ENCODE peak calls at places on chromosome 17, in eight cellular contexts. One of them, this sample, is unnamed.

GRCh38 chr17:57142925-57143324 is 57.9 kb downstream of the AKAP1 start:
- DNase-seq in posterior cingulate gyrus: no peak
- DNase-seq in SJCRH30: peak; percentile 57
- DNase-seq in CD4-positive, alpha-beta memory T cell: no peak
- DNase-seq in mucosa of descending colon: no peak
- DNase-seq in WTC11: no peak
- DNase-seq in B cell: no peak
- DNase-seq in heart right ventricle: no peak
- DNase-seq in this sample: no peak

GRCh38 chr17:29778936-29779811 is 150.9 kb downstream of the SSH2 start:
- DNase-seq in posterior cingulate gyrus: peak; percentile 72
- DNase-seq in SJCRH30: peak; percentile 67
- DNase-seq in CD4-positive, alpha-beta memory T cell: peak; percentile 76
- DNase-seq in mucosa of descending colon: no peak
- DNase-seq in WTC11: peak; percentile 63
- DNase-seq in B cell: peak; percentile 74
- DNase-seq in heart right ventricle: peak; percentile 71
- DNase-seq in this sample: peak; percentile 72

GRCh38 chr17:46944931-46945330 is 22.0 kb downstream of the GOSR2 start:
- DNase-seq in posterior cingulate gyrus: no peak
- DNase-seq in SJCRH30: peak; percentile 50
- DNase-seq in CD4-positive, alpha-beta memory T cell: no peak
- DNase-seq in mucosa of descending colon: no peak
- DNase-seq in WTC11: no peak
- DNase-seq in B cell: no peak
- DNase-seq in heart right ventricle: no peak
- DNase-seq in this sample: no peak

GRCh38 chr17:13650096-13650675 is 48.5 kb upstream of the HS3ST3A1 start:
- DNase-seq in posterior cingulate gyrus: no peak
- DNase-seq in SJCRH30: peak; percentile 62
- DNase-seq in CD4-positive, alpha-beta memory T cell: no peak
- DNase-seq in mucosa of descending colon: no peak
- DNase-seq in WTC11: no peak
- DNase-seq in B cell: no peak
- DNase-seq in heart right ventricle: no peak
- DNase-seq in this sample: no peak

GRCh38 chr17:68011199-68011665 is 15.0 kb upstream of the C17orf58 start:
- DNase-seq in posterior cingulate gyrus: no peak
- DNase-seq in SJCRH30: no peak
- DNase-seq in CD4-positive, alpha-beta memory T cell: peak; percentile 45
- DNase-seq in mucosa of descending colon: peak; percentile 60
- DNase-seq in WTC11: peak; percentile 82
- DNase-seq in B cell: peak; percentile 58
- DNase-seq in heart right ventricle: peak; percentile 57
- DNase-seq in this sample: peak; percentile 28

GRCh38 chr17:57484826-57485565 is 228.7 kb downstream of the MSI2 start:
- DNase-seq in posterior cingulate gyrus: no peak
- DNase-seq in SJCRH30: no peak
- DNase-seq in CD4-positive, alpha-beta memory T cell: no peak
- DNase-seq in mucosa of descending colon: no peak
- DNase-seq in WTC11: no peak
- DNase-seq in B cell: no peak
- DNase-seq in heart right ventricle: no peak
- DNase-seq in this sample: no peak

GRCh38 chr17:76251478-76252039 is 11.3 kb upstream of the RNF157 start:
- DNase-seq in posterior cingulate gyrus: no peak
- DNase-seq in SJCRH30: no peak
- DNase-seq in CD4-positive, alpha-beta memory T cell: no peak
- DNase-seq in mucosa of descending colon: peak; percentile 51
- DNase-seq in WTC11: no peak
- DNase-seq in B cell: no peak
- DNase-seq in heart right ventricle: no peak
- DNase-seq in this sample: no peak

GRCh38 chr17:47802341-47803022 is 19.1 kb downstream of the OSBPL7 start:
- DNase-seq in posterior cingulate gyrus: peak; percentile 62
- DNase-seq in SJCRH30: peak; percentile 83
- DNase-seq in CD4-positive, alpha-beta memory T cell: peak; percentile 57
- DNase-seq in mucosa of descending colon: no peak
- DNase-seq in WTC11: peak; percentile 75
- DNase-seq in B cell: peak; percentile 76
- DNase-seq in heart right ventricle: no peak
- DNase-seq in this sample: peak; percentile 40

GRCh38 chr17:80262775-80263244 is 2.2 kb downstream of the RNF213 start:
- DNase-seq in posterior cingulate gyrus: no peak
- DNase-seq in SJCRH30: no peak
- DNase-seq in CD4-positive, alpha-beta memory T cell: no peak
- DNase-seq in mucosa of descending colon: peak; percentile 70
- DNase-seq in WTC11: no peak
- DNase-seq in B cell: peak; percentile 14
- DNase-seq in heart right ventricle: no peak
- DNase-seq in this sample: no peak

GRCh38 chr17:78010759-78011158 is 52.3 kb downstream of the TNRC6C start:
- DNase-seq in posterior cingulate gyrus: no peak
- DNase-seq in SJCRH30: no peak
- DNase-seq in CD4-positive, alpha-beta memory T cell: no peak
- DNase-seq in mucosa of descending colon: no peak
- DNase-seq in WTC11: no peak
- DNase-seq in B cell: no peak
- DNase-seq in heart right ventricle: no peak
- DNase-seq in this sample: no peak

GRCh38 chr17:30005709-30006320 is 64.4 kb downstream of the EFCAB5 start:
- DNase-seq in posterior cingulate gyrus: no peak
- DNase-seq in SJCRH30: no peak
- DNase-seq in CD4-positive, alpha-beta memory T cell: no peak
- DNase-seq in mucosa of descending colon: no peak
- DNase-seq in WTC11: no peak
- DNase-seq in B cell: no peak
- DNase-seq in heart right ventricle: no peak
- DNase-seq in this sample: no peak

GRCh38 chr17:58120195-58120822 is 27.9 kb upstream of the OR4D1 start:
- DNase-seq in posterior cingulate gyrus: no peak
- DNase-seq in SJCRH30: peak; percentile 52
- DNase-seq in CD4-positive, alpha-beta memory T cell: peak; percentile 58
- DNase-seq in mucosa of descending colon: no peak
- DNase-seq in WTC11: peak; percentile 56
- DNase-seq in B cell: peak; percentile 23
- DNase-seq in heart right ventricle: no peak
- DNase-seq in this sample: no peak

GRCh38 chr17:38705803-38706624 is 941 bp downstream of the MLLT6 start:
- DNase-seq in posterior cingulate gyrus: no peak
- DNase-seq in SJCRH30: peak; percentile 66
- DNase-seq in CD4-positive, alpha-beta memory T cell: peak; percentile 15
- DNase-seq in mucosa of descending colon: peak; percentile 76
- DNase-seq in WTC11: peak; percentile 63
- DNase-seq in B cell: peak; percentile 47
- DNase-seq in heart right ventricle: peak; percentile 72
- DNase-seq in this sample: peak; percentile 59

GRCh38 chr17:7825206-7825980 is 8.6 kb upstream of the KDM6B start:
- DNase-seq in posterior cingulate gyrus: no peak
- DNase-seq in SJCRH30: no peak
- DNase-seq in CD4-positive, alpha-beta memory T cell: no peak
- DNase-seq in mucosa of descending colon: no peak
- DNase-seq in WTC11: no peak
- DNase-seq in B cell: no peak
- DNase-seq in heart right ventricle: no peak
- DNase-seq in this sample: no peak

GRCh38 chr17:15488557-15488956 is 21.1 kb upstream of the CDRT4 start:
- DNase-seq in posterior cingulate gyrus: no peak
- DNase-seq in SJCRH30: no peak
- DNase-seq in CD4-positive, alpha-beta memory T cell: no peak
- DNase-seq in mucosa of descending colon: no peak
- DNase-seq in WTC11: no peak
- DNase-seq in B cell: no peak
- DNase-seq in heart right ventricle: no peak
- DNase-seq in this sample: no peak

GRCh38 chr17:77101521-77102410 is 39.0 kb upstream of the SEC14L1 start:
- DNase-seq in posterior cingulate gyrus: no peak
- DNase-seq in SJCRH30: no peak
- DNase-seq in CD4-positive, alpha-beta memory T cell: no peak
- DNase-seq in mucosa of descending colon: no peak
- DNase-seq in WTC11: no peak
- DNase-seq in B cell: no peak
- DNase-seq in heart right ventricle: no peak
- DNase-seq in this sample: no peak

GRCh38 chr17:61284746-61285145 is 114.9 kb upstream of the TBX2 start:
- DNase-seq in posterior cingulate gyrus: no peak
- DNase-seq in SJCRH30: no peak
- DNase-seq in CD4-positive, alpha-beta memory T cell: no peak
- DNase-seq in mucosa of descending colon: no peak
- DNase-seq in WTC11: no peak
- DNase-seq in B cell: no peak
- DNase-seq in heart right ventricle: no peak
- DNase-seq in this sample: no peak

GRCh38 chr17:3663102-3664011 is 5.0 kb downstream of the TAX1BP3 start:
- DNase-seq in posterior cingulate gyrus: no peak
- DNase-seq in SJCRH30: no peak
- DNase-seq in CD4-positive, alpha-beta memory T cell: no peak
- DNase-seq in mucosa of descending colon: no peak
- DNase-seq in WTC11: no peak
- DNase-seq in B cell: no peak
- DNase-seq in heart right ventricle: no peak
- DNase-seq in this sample: no peak

GRCh38 chr17:76865174-76865573 is 3.0 kb upstream of the MGAT5B start:
- DNase-seq in posterior cingulate gyrus: no peak
- DNase-seq in SJCRH30: no peak
- DNase-seq in CD4-positive, alpha-beta memory T cell: no peak
- DNase-seq in mucosa of descending colon: no peak
- DNase-seq in WTC11: no peak
- DNase-seq in B cell: no peak
- DNase-seq in heart right ventricle: no peak
- DNase-seq in this sample: no peak

GRCh38 chr17:51120739-51121619 is at the start of gene SPAG9:
- DNase-seq in posterior cingulate gyrus: peak; percentile 93
- DNase-seq in SJCRH30: peak; percentile 95
- DNase-seq in CD4-positive, alpha-beta memory T cell: peak; percentile 91
- DNase-seq in mucosa of descending colon: peak; percentile 97
- DNase-seq in WTC11: peak; percentile 94
- DNase-seq in B cell: peak; percentile 99
- DNase-seq in heart right ventricle: peak; percentile 97
- DNase-seq in this sample: peak; percentile 95

GRCh38 chr17:30969989-30970680 is 704 bp upstream of the RNF135 start:
- DNase-seq in posterior cingulate gyrus: no peak
- DNase-seq in SJCRH30: no peak
- DNase-seq in CD4-positive, alpha-beta memory T cell: peak; percentile 8
- DNase-seq in mucosa of descending colon: no peak
- DNase-seq in WTC11: peak; percentile 22
- DNase-seq in B cell: peak; percentile 79
- DNase-seq in heart right ventricle: no peak
- DNase-seq in this sample: no peak

GRCh38 chr17:69857412-69857835 is 217.6 kb upstream of the KCNJ16 start:
- DNase-seq in posterior cingulate gyrus: no peak
- DNase-seq in SJCRH30: no peak
- DNase-seq in CD4-positive, alpha-beta memory T cell: no peak
- DNase-seq in mucosa of descending colon: no peak
- DNase-seq in WTC11: no peak
- DNase-seq in B cell: no peak
- DNase-seq in heart right ventricle: no peak
- DNase-seq in this sample: no peak

GRCh38 chr17:72421128-72422092 is 300.6 kb downstream of the SOX9 start:
- DNase-seq in posterior cingulate gyrus: no peak
- DNase-seq in SJCRH30: peak; percentile 97
- DNase-seq in CD4-positive, alpha-beta memory T cell: no peak
- DNase-seq in mucosa of descending colon: peak; percentile 82
- DNase-seq in WTC11: no peak
- DNase-seq in B cell: no peak
- DNase-seq in heart right ventricle: no peak
- DNase-seq in this sample: peak; percentile 46

This sample was measured in gastrocnemius medialis.